ENCODE peak calls at places on chromosomes 7 and 10, in ten cellular contexts. U, T, L, I, P, F, W, S, V and M are unnamed samples.

GRCh38 chr7:13801669-13802068 is 187.8 kb downstream of the ETV1 start:
- DNase-seq in U (no peak), T (no peak), L (no peak), I (no peak), P (no peak), F (no peak), W (no peak), S (no peak), V (no peak), M (no peak)

GRCh38 chr10:13715091-13715490 is 128.3 kb downstream of the PRPF18 start:
- DNase-seq in U (no peak), T (no peak), L (no peak), I (no peak), P (no peak), F (no peak), W (no peak), S (no peak), V (no peak), M (no peak)

GRCh38 chr7:134374291-134374690 is 57.6 kb upstream of the SLC35B4 start:
- DNase-seq in U (no peak), T (no peak), L (no peak), I (no peak), P (no peak), F (no peak), W (no peak), S (peak), V (no peak), M (no peak)

GRCh38 chr7:91618665-91619437 is 261.7 kb downstream of the MTERF1 start:
- DNase-seq in U (no peak), T (no peak), L (no peak), I (no peak), P (no peak), F (no peak), W (no peak), S (no peak), V (no peak), M (peak)

GRCh38 chr7:77383333-77383740 is 32.8 kb downstream of the GSAP start:
- DNase-seq in U (no peak), T (no peak), L (no peak), I (no peak), P (no peak), F (no peak), W (no peak), S (no peak), V (no peak), M (no peak)

GRCh38 chr10:103600325-103600724 is 106.8 kb downstream of the NEURL1 start:
- DNase-seq in U (no peak), T (no peak), L (no peak), I (no peak), P (no peak), F (no peak), W (no peak), S (no peak), V (peak), M (no peak)

GRCh38 chr7:94834359-94834758 is 73.0 kb upstream of the PPP1R9A start:
- DNase-seq in U (no peak), T (no peak), L (no peak), I (no peak), P (no peak), F (no peak), W (no peak), S (no peak), V (no peak), M (no peak)

GRCh38 chr7:44044315-44045225 is at the start of gene DBNL:
- DNase-seq in U (peak), T (peak), L (peak), I (peak), P (peak), F (peak), W (peak), S (peak), V (peak), M (peak)

GRCh38 chr7:47878662-47879061 is 69.6 kb downstream of the PKD1L1 start:
- DNase-seq in U (no peak), T (no peak), L (no peak), I (no peak), P (no peak), F (no peak), W (no peak), S (no peak), V (no peak), M (no peak)

GRCh38 chr7:130488376-130489139 is 3.3 kb upstream of the MEST start:
- DNase-seq in U (peak), T (no peak), L (no peak), I (no peak), P (no peak), F (no peak), W (no peak), S (no peak), V (no peak), M (no peak)

GRCh38 chr10:100508691-100509150 is 10.9 kb downstream of the SEC31B start:
- DNase-seq in U (no peak), T (no peak), L (no peak), I (peak), P (no peak), F (peak), W (peak), S (no peak), V (no peak), M (peak)

GRCh38 chr10:123868058-123868995 is 23.3 kb downstream of the CPXM2 start:
- DNase-seq in U (no peak), T (no peak), L (peak), I (no peak), P (no peak), F (no peak), W (no peak), S (no peak), V (no peak), M (no peak)

GRCh38 chr7:3461923-3462322 is 160.9 kb downstream of the SDK1 start:
- DNase-seq in U (no peak), T (no peak), L (no peak), I (no peak), P (no peak), F (peak), W (peak), S (no peak), V (no peak), M (no peak)

GRCh38 chr10:110074298-110074697 is 66.5 kb downstream of the ADD3 start:
- DNase-seq in U (no peak), T (no peak), L (no peak), I (no peak), P (no peak), F (no peak), W (no peak), S (no peak), V (no peak), M (no peak)

GRCh38 chr7:140005754-140006503 is 56.8 kb downstream of the PARP12 start:
- DNase-seq in U (no peak), T (no peak), L (no peak), I (peak), P (no peak), F (no peak), W (no peak), S (peak), V (peak), M (peak)

GRCh38 chr10:102414749-102415148 is 3.8 kb downstream of the PSD start:
- DNase-seq in U (no peak), T (no peak), L (no peak), I (no peak), P (no peak), F (no peak), W (no peak), S (no peak), V (peak), M (no peak)

GRCh38 chr10:84552478-84552877 is 224.1 kb downstream of the CCSER2 start:
- DNase-seq in U (no peak), T (no peak), L (no peak), I (no peak), P (no peak), F (no peak), W (no peak), S (no peak), V (no peak), M (peak)

GRCh38 chr7:16724344-16724743 is 29.2 kb upstream of the TSPAN13 start:
- DNase-seq in U (no peak), T (no peak), L (no peak), I (no peak), P (no peak), F (no peak), W (no peak), S (no peak), V (no peak), M (no peak)